ENCODE peak calls at places on chromosome 10, in eight cellular contexts. H is body of pancreas; F is IMR-90; V is Peyer's patch; S is lower lobe of right lung; J is tibial nerve; Y is CD4-positive, alpha-beta memory T cell; L is OCI-LY7. P is an unnamed sample. For H3K9me3, the result is how much of the 10 kb centered on the place peaks cover.

GRCh38 chr10:96470108-96470743 is 43.5 kb downstream of the TLL2 start:
- DNase-seq in H (peak), V (no peak), Y (no peak), J (no peak), F (peak), S (no peak), L (peak), P (no peak)

GRCh38 chr10:89589091-89589725 is 53.8 kb upstream of the SLC16A12 start:
- DNase-seq in Y (no peak), F (no peak), H (no peak), S (no peak), L (no peak), V (no peak), J (no peak), P (no peak)

GRCh38 chr10:105540381-105540780 is 899.3 kb downstream of the SORCS3 start:
- DNase-seq in F (no peak), H (peak), Y (no peak), S (no peak), V (no peak), L (peak), J (no peak), P (no peak)

GRCh38 chr10:100887761-100888296 is 24.9 kb upstream of the SLF2 start:
- DNase-seq in S (no peak), L (no peak), F (no peak), Y (no peak), J (no peak), V (no peak), H (no peak), P (no peak)

GRCh38 chr10:21532694-21533576 is 1.1 kb upstream of the MLLT10 start:
- DNase-seq in H (no peak), V (no peak), Y (no peak), F (no peak), J (no peak), S (no peak), L (no peak), P (no peak)

GRCh38 chr10:90579602-90580242 is 278.1 kb downstream of the HTR7 start:
- DNase-seq in Y (no peak), J (no peak), L (no peak), S (no peak), F (peak), H (no peak), V (no peak), P (no peak)

GRCh38 chr10:119305860-119306513 is 98.6 kb downstream of the GRK5 start:
- DNase-seq in H (peak), S (no peak), F (peak), J (peak), Y (peak), L (peak), V (no peak), P (peak)

GRCh38 chr10:11212285-11212684 is 194.6 kb downstream of the CELF2 start:
- DNase-seq in F (no peak), H (no peak), Y (no peak), J (no peak), S (no peak), V (no peak), L (no peak), P (no peak)

GRCh38 chr10:61923210-61924024 is 21.9 kb downstream of the ARID5B start:
- DNase-seq in V (no peak), H (peak), S (no peak), J (no peak), F (peak), Y (no peak), L (no peak), P (no peak)

GRCh38 chr10:72061491-72061890 is 26.9 kb downstream of the SPOCK2 start:
- DNase-seq in L (peak), J (no peak), S (no peak), F (no peak), V (no peak), Y (no peak), H (no peak), P (no peak)

GRCh38 chr10:63671317-63671937 is 150.2 kb downstream of the REEP3 start:
- DNase-seq in Y (no peak), F (peak), L (no peak), S (no peak), H (no peak), J (no peak), V (no peak), P (no peak)

GRCh38 chr10:29535012-29535777 is 99.6 kb downstream of the SVIL start:
- DNase-seq in V (peak), L (no peak), J (peak), Y (no peak), F (peak), S (peak), H (peak), P (no peak)

GRCh38 chr10:120365872-120366271 is 91.2 kb upstream of the PLPP4 start:
- DNase-seq in L (no peak), V (no peak), S (no peak), H (no peak), J (no peak), F (no peak), Y (no peak), P (no peak)

GRCh38 chr10:75071164-75071489 is 40.3 kb upstream of the SAMD8 start:
- DNase-seq in J (no peak), L (no peak), S (no peak), Y (no peak), F (peak), V (no peak), H (no peak), P (no peak)

GRCh38 chr10:32199724-32200394 is 143.6 kb upstream of the KIF5B start:
- DNase-seq in Y (no peak), S (peak), F (no peak), J (peak), V (no peak), H (peak), L (no peak), P (no peak)

GRCh38 chr10:116385994-116386809 is 41.4 kb upstream of the PNLIPRP3 start:
- DNase-seq in J (peak), F (peak), S (no peak), H (peak), V (no peak), Y (no peak), L (peak), P (no peak)

GRCh38 chr10:108904163-108904878 is 1019.0 kb downstream of the XPNPEP1 start:
- DNase-seq in L (no peak), V (no peak), J (no peak), Y (no peak), S (no peak), F (no peak), H (no peak), P (no peak)

GRCh38 chr10:16856567-16856966 is 39.3 kb upstream of the RSU1 start:
- DNase-seq in F (no peak), S (no peak), V (no peak), L (no peak), Y (no peak), J (no peak), H (no peak), P (no peak)

GRCh38 chr10:24465899-24466615 is 257.1 kb downstream of the KIAA1217 start:
- DNase-seq in S (no peak), V (no peak), L (no peak), H (peak), F (peak), J (no peak), Y (peak), P (no peak)

GRCh38 chr10:663844-664243 is 25.6 kb downstream of the DIP2C start:
- DNase-seq in L (no peak), Y (no peak), S (no peak), J (no peak), H (peak), V (no peak), F (no peak), P (no peak)

GRCh38 chr10:30349967-30350735 is 1.1 kb upstream of the MTPAP start:
- DNase-seq in F (no peak), J (no peak), L (no peak), Y (no peak), V (no peak), S (no peak), H (no peak), P (no peak)

GRCh38 chr10:49534670-49535381 is 4.1 kb downstream of the ERCC6 start:
- DNase-seq in V (no peak), L (peak), Y (no peak), J (no peak), F (peak), H (no peak), S (no peak), P (no peak)

GRCh38 chr10:84715911-84716310 is 387.5 kb downstream of the CCSER2 start:
- DNase-seq in H (no peak), L (peak), V (no peak), J (no peak), F (peak), S (no peak), Y (no peak), P (no peak)

GRCh38 chr10:63703113-63703670 is 182.0 kb downstream of the REEP3 start:
- DNase-seq in S (no peak), J (no peak), Y (no peak), V (no peak), F (peak), H (peak), L (peak), P (no peak)

GRCh38 chr10:27207350-27207749 is 33.2 kb downstream of the ACBD5 start:
- DNase-seq in S (no peak), J (no peak), H (no peak), L (no peak), V (no peak), Y (no peak), F (peak), P (no peak)

GRCh38 chr10:13080643-13081042 is 19.3 kb upstream of the OPTN start:
- DNase-seq in V (no peak), Y (no peak), H (no peak), J (no peak), L (no peak), S (no peak), F (no peak), P (no peak)
- H3K9me3 ChIP-seq in V (under half), Y (under half), H (under half), J (under half), L (under half), S (under half), F (under half), P (under half)

GRCh38 chr10:37344413-37344812 is 219.0 kb downstream of the ANKRD30A start:
- DNase-seq in H (no peak), J (no peak), F (no peak), L (no peak), S (no peak), Y (no peak), V (no peak), P (no peak)
- H3K9me3 ChIP-seq in H (under half), J (under half), F (under half), L (under half), S (under half), Y (under half), V (under half), P (under half)

DNA sequence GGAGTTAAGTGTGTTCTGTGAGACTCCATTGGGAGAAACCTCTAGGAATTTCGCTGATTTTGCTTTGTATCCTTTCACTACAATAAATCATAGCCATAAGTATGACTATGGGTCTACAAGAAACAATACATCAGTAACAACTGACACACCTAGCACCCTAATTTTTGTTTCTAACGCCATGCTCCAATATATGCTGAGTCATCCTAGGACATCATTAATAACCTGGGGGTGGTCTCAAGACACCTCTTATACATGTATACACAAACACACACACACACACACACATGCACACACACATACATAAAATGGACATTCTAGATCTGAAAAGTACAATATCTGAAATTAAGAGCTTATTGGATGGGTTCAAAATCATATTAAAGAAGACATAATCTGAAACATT is 18.2 kb downstream of the ZNF248 start:
- DNase-seq in V (no peak), Y (no peak), H (no peak), F (no peak), J (no peak), S (no peak), L (no peak), P (no peak)
- H3K9me3 ChIP-seq in V (under half), Y (under half), H (under half), F (under half), J (under half), S (under half), L (under half), P (under half)

GRCh38 chr10:133083422-133084100 is 4.2 kb upstream of the ADGRA1 start:
- DNase-seq in F (no peak), L (no peak), Y (no peak), S (no peak), J (no peak), V (no peak), H (no peak), P (no peak)

GRCh38 chr10:133082685-133083421 is 4.9 kb upstream of the ADGRA1 start:
- DNase-seq in J (no peak), F (no peak), Y (no peak), L (no peak), H (no peak), V (no peak), S (no peak), P (no peak)

GRCh38 chr10:133081636-133082035 is 6.1 kb upstream of the ADGRA1 start:
- DNase-seq in L (no peak), S (no peak), Y (no peak), J (no peak), F (no peak), H (no peak), V (no peak), P (no peak)

GRCh38 chr10:133080683-133081040 is 7.1 kb upstream of the ADGRA1 start:
- DNase-seq in S (no peak), V (no peak), J (no peak), L (no peak), H (no peak), Y (no peak), F (no peak), P (no peak)

GRCh38 chr10:133079836-133080682 is 7.7 kb upstream of the ADGRA1 start:
- DNase-seq in H (no peak), Y (no peak), J (no peak), S (no peak), L (no peak), F (no peak), V (no peak), P (no peak)
- H3K9me3 ChIP-seq in H (under half), Y (under half), J (under half), S (under half), L (under half), F (under half), V (under half), P (under half)